ENCODE peak calls at places on chromosomes 5 and 9, in eight cellular contexts. L is heart left ventricle, X is IMR-90, H is fibroblast of pulmonary artery, C is upper lobe of left lung, E is OCI-LY7, D is lower leg skin, M is uterus. Y is an unnamed sample.
A peak's percentile ranks its signal among the peaks of the same experiment; 100 is the strongest.

GRCh38 chr5:74318985-74319563 is 321.5 kb downstream of the ENC1 start:
- DNase-seq in L (no peak), X (peak; percentile 58), H (no peak), C (no peak), E (no peak), D (no peak), M (no peak), Y (no peak)

GRCh38 chr9:3936520-3937235 is 363.2 kb downstream of the GLIS3 start:
- DNase-seq in L (peak; percentile 42), X (peak; percentile 24), H (peak; percentile 29), C (peak; percentile 87), E (no peak), D (no peak), M (peak; percentile 22), Y (peak; percentile 17)

GRCh38 chr9:122180633-122181032 is 20.9 kb downstream of the MORN5 start:
- DNase-seq in L (no peak), X (peak; percentile 88), H (peak; percentile 78), C (no peak), E (no peak), D (no peak), M (peak; percentile 57), Y (no peak)

GRCh38 chr5:179550511-179551342 is at the start of gene RUFY1:
- DNase-seq in L (peak; percentile 88), X (peak; percentile 74), H (peak; percentile 78), C (peak; percentile 86), E (peak; percentile 81), D (peak; percentile 96), M (peak; percentile 76), Y (peak; percentile 89)

GRCh38 chr5:36450229-36451024 is 148.7 kb upstream of the RANBP3L start:
- DNase-seq in L (no peak), X (no peak), H (no peak), C (no peak), E (no peak), D (no peak), M (no peak), Y (no peak)

GRCh38 chr5:3594514-3595101 is 1.0 kb upstream of the IRX1 start:
- DNase-seq in L (no peak), X (no peak), H (no peak), C (no peak), E (no peak), D (no peak), M (no peak), Y (no peak)

GRCh38 chr9:129416831-129417604 is 203.9 kb downstream of the C9orf50 start:
- DNase-seq in L (no peak), X (no peak), H (no peak), C (no peak), E (peak; percentile 45), D (no peak), M (no peak), Y (no peak)

GRCh38 chr9:2319421-2319820 is 302.2 kb upstream of the VLDLR start:
- DNase-seq in L (no peak), X (peak; percentile 37), H (no peak), C (no peak), E (no peak), D (no peak), M (no peak), Y (no peak)

GRCh38 chr5:176543428-176544182 is 5.5 kb upstream of the CDHR2 start:
- DNase-seq in L (peak; percentile 81), X (no peak), H (peak; percentile 42), C (peak; percentile 72), E (peak; percentile 88), D (peak; percentile 94), M (peak; percentile 52), Y (peak; percentile 78)

GRCh38 chr5:12217039-12217438 is 312.8 kb upstream of the CTNND2 start:
- DNase-seq in L (no peak), X (no peak), H (no peak), C (no peak), E (no peak), D (no peak), M (no peak), Y (no peak)

GRCh38 chr5:59174248-59174844 is 591.5 kb downstream of the RAB3C start:
- DNase-seq in L (no peak), X (peak; percentile 87), H (peak; percentile 91), C (no peak), E (peak; percentile 42), D (no peak), M (no peak), Y (no peak)

GRCh38 chr9:13484186-13484585 is 204.7 kb upstream of the MPDZ start:
- DNase-seq in L (no peak), X (no peak), H (no peak), C (no peak), E (no peak), D (no peak), M (no peak), Y (no peak)

GRCh38 chr9:35659340-35659739 is 1.2 kb downstream of the CCDC107 start:
- DNase-seq in L (no peak), X (peak; percentile 49), H (peak; percentile 78), C (no peak), E (no peak), D (no peak), M (peak; percentile 32), Y (no peak)

GRCh38 chr5:59090323-59090722 is 507.4 kb downstream of the RAB3C start:
- DNase-seq in L (no peak), X (no peak), H (no peak), C (no peak), E (no peak), D (no peak), M (no peak), Y (no peak)

GRCh38 chr9:16661816-16662215 is 208.7 kb downstream of the BNC2 start:
- DNase-seq in L (no peak), X (no peak), H (no peak), C (no peak), E (no peak), D (no peak), M (no peak), Y (no peak)

GRCh38 chr5:78076351-78076750 is 218.1 kb downstream of the AP3B1 start:
- DNase-seq in L (no peak), X (no peak), H (no peak), C (no peak), E (no peak), D (no peak), M (no peak), Y (no peak)

GRCh38 chr5:122704247-122705036 is 70.4 kb upstream of the SNX2 start:
- DNase-seq in L (no peak), X (peak; percentile 67), H (peak; percentile 78), C (no peak), E (peak; percentile 57), D (no peak), M (no peak), Y (no peak)

GRCh38 chr9:37408933-37409710 is 13.4 kb upstream of the GRHPR start:
- DNase-seq in L (no peak), X (no peak), H (no peak), C (no peak), E (peak; percentile 100), D (no peak), M (no peak), Y (no peak)

GRCh38 chr9:133792721-133793470 is 54.7 kb upstream of the SARDH start:
- DNase-seq in L (peak; percentile 81), X (peak; percentile 73), H (peak; percentile 74), C (peak; percentile 81), E (peak; percentile 58), D (peak; percentile 94), M (peak; percentile 72), Y (peak; percentile 70)

GRCh38 chr5:65704608-65705239 is 17.2 kb downstream of the SGTB start:
- DNase-seq in L (no peak), X (no peak), H (no peak), C (no peak), E (no peak), D (no peak), M (no peak), Y (no peak)

GRCh38 chr5:71757590-71758543 is 38.8 kb downstream of the CARTPT start:
- DNase-seq in L (peak; percentile 50), X (peak; percentile 71), H (peak; percentile 83), C (peak; percentile 34), E (peak; percentile 17), D (no peak), M (peak; percentile 30), Y (peak; percentile 29)

DNA sequence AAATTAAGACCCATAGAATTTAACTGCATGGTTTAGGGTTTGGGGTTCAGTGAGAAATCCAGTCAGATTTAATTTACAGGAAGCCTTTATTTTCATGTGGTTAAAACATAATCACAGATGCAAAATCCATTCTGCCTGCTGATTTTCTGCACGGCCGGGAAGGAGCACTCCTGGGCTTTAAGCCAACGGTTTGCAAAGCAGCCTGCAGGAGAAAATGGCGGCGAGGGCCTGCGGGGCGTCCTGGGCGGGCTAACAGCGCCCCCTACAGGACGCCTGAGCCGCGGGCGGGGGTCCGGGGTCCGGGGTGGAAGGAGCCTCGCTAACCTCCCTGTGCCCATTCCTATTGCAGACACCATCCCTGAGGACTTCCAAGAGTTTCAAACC is 47.6 kb downstream of the THBS4 start:
- DNase-seq in L (peak; percentile 81), X (peak; percentile 70), H (peak; percentile 80), C (peak; percentile 70), E (peak; percentile 33), D (peak; percentile 91), M (peak; percentile 73), Y (peak; percentile 55)
- H3K4me3 ChIP-seq in L (peak overlapping the region; percentile 28), X (no peak overlapping the region), H (peak overlapping the region; percentile 36), C (peak overlapping the region; percentile 3), E (no peak overlapping the region), D (no peak overlapping the region), M (peak overlapping the region; percentile 27), Y (no peak overlapping the region)

GRCh38 chr5:90475436-90475980 is 844 bp downstream of the POLR3G start:
- DNase-seq in L (no peak), X (no peak), H (no peak), C (no peak), E (no peak), D (no peak), M (no peak), Y (no peak)
- H3K4me3 ChIP-seq in L (peak overlapping the region; percentile 87), X (no peak overlapping the region), H (peak overlapping the region; percentile 87), C (no peak overlapping the region), E (peak overlapping the region; percentile 80), D (no peak overlapping the region), M (no peak overlapping the region), Y (no peak overlapping the region)

GRCh38 chr9:96515629-96516470 is 65.9 kb downstream of the HABP4 start:
- DNase-seq in L (no peak), X (peak; percentile 22), H (no peak), C (no peak), E (no peak), D (no peak), M (no peak), Y (no peak)
- H3K4me3 ChIP-seq in L (no peak overlapping the region), X (no peak overlapping the region), H (no peak overlapping the region), C (no peak overlapping the region), E (no peak overlapping the region), D (no peak overlapping the region), M (no peak overlapping the region), Y (no peak overlapping the region)

GRCh38 chr5:10485142-10485795 is 43.6 kb downstream of the ROPN1L start:
- DNase-seq in L (peak; percentile 40), X (peak; percentile 96), H (peak; percentile 95), C (no peak), E (no peak), D (no peak), M (no peak), Y (no peak)

GRCh38 chr5:10482791-10483530 is 41.3 kb downstream of the ROPN1L start:
- DNase-seq in L (no peak), X (no peak), H (no peak), C (no peak), E (no peak), D (no peak), M (no peak), Y (no peak)

GRCh38 chr5:10486511-10487344 is 45.0 kb downstream of the ROPN1L start:
- DNase-seq in L (no peak), X (no peak), H (no peak), C (no peak), E (no peak), D (no peak), M (no peak), Y (no peak)

GRCh38 chr5:10485897-10486296 is 44.2 kb downstream of the ROPN1L start:
- DNase-seq in L (no peak), X (no peak), H (no peak), C (no peak), E (no peak), D (no peak), M (no peak), Y (no peak)

GRCh38 chr5:10484774-10485141 is 43.1 kb downstream of the ROPN1L start:
- DNase-seq in L (no peak), X (no peak), H (no peak), C (no peak), E (no peak), D (no peak), M (no peak), Y (no peak)
- H3K4me3 ChIP-seq in L (no peak overlapping the region), X (no peak overlapping the region), H (no peak overlapping the region), C (no peak overlapping the region), E (no peak overlapping the region), D (no peak overlapping the region), M (no peak overlapping the region), Y (no peak overlapping the region)

Y was measured in pancreas.